ENCODE peak calls at places on chromosome 18, in six cellular contexts. L is central memory CD4-positive, alpha-beta T cell; E is GDM1; W is MM.1S; J is HS-5; M is stimulated activated naive CD8-positive, alpha-beta T cell treated with anti-CD3 and anti-CD28 coated beads, Interleukin-15, amount 100 ng/mL, for 72 hours. V is an unnamed sample.

GRCh38 chr18:69948919-69949537 is 1.4 kb upstream of the CD226 start:
- DNase-seq in L (no peak), E (no peak), W (peak), J (no peak), M (no peak), V (peak)

GRCh38 chr18:8801263-8801901 is 96.0 kb downstream of the MTCL1 start:
- DNase-seq in L (no peak), E (no peak), W (no peak), J (peak), M (no peak), V (no peak)

GRCh38 chr18:13443546-13443945 is 225.0 kb downstream of the LDLRAD4 start:
- DNase-seq in L (no peak), E (no peak), W (no peak), J (no peak), M (no peak), V (no peak)

GRCh38 chr18:51275712-51276473 is 78.4 kb upstream of the MEX3C start:
- DNase-seq in L (no peak), E (no peak), W (peak), J (no peak), M (no peak), V (no peak)

GRCh38 chr18:76977108-76977621 is 154.8 kb downstream of the ZNF236 start:
- DNase-seq in L (no peak), E (no peak), W (no peak), J (no peak), M (no peak), V (no peak)

GRCh38 chr18:9849407-9849961 is 36.3 kb upstream of the TXNDC2 start:
- DNase-seq in L (no peak), E (peak), W (no peak), J (no peak), M (no peak), V (no peak)

GRCh38 chr18:43279015-43279758 is 1.9 kb upstream of the SYT4 start:
- DNase-seq in L (no peak), E (no peak), W (no peak), J (no peak), M (no peak), V (no peak)

GRCh38 chr18:40371673-40372072 is 1583.4 kb upstream of the PIK3C3 start:
- DNase-seq in L (no peak), E (no peak), W (no peak), J (peak), M (no peak), V (no peak)

GRCh38 chr18:38750786-38751185 is 1185.2 kb upstream of the CELF4 start:
- DNase-seq in L (no peak), E (no peak), W (no peak), J (no peak), M (no peak), V (no peak)

GRCh38 chr18:45930953-45931352 is 36.2 kb downstream of the EPG5 start:
- DNase-seq in L (no peak), E (no peak), W (no peak), J (no peak), M (no peak), V (no peak)

GRCh38 chr18:63148449-63149199 is 170.9 kb downstream of the BCL2 start:
- DNase-seq in L (no peak), E (no peak), W (no peak), J (no peak), M (no peak), V (no peak)

GRCh38 chr18:74250131-74250530 is 41.6 kb downstream of the CYB5A start:
- DNase-seq in L (no peak), E (no peak), W (no peak), J (no peak), M (no peak), V (no peak)

GRCh38 chr18:3983351-3983969 is 471.6 kb downstream of the DLGAP1 start:
- DNase-seq in L (no peak), E (no peak), W (no peak), J (peak), M (no peak), V (no peak)

GRCh38 chr18:33034941-33035340 is 262.1 kb upstream of the KLHL14 start:
- DNase-seq in L (no peak), E (no peak), W (no peak), J (peak), M (no peak), V (no peak)

GRCh38 chr18:49626842-49627360 is 65.0 kb downstream of the LIPG start:
- DNase-seq in L (no peak), E (no peak), W (no peak), J (no peak), M (no peak), V (no peak)

GRCh38 chr18:58533771-58534170 is 95.1 kb downstream of the ALPK2 start:
- DNase-seq in L (no peak), E (no peak), W (no peak), J (no peak), M (no peak), V (no peak)

GRCh38 chr18:57077786-57078552 is 68.9 kb upstream of the BOD1L2 start:
- DNase-seq in L (no peak), E (peak), W (no peak), J (no peak), M (peak), V (peak)

GRCh38 chr18:77905449-77906055 is 655.9 kb downstream of the GALR1 start:
- DNase-seq in L (peak), E (no peak), W (no peak), J (no peak), M (no peak), V (no peak)

GRCh38 chr18:22066083-22066485 is 103.3 kb upstream of the GATA6 start:
- DNase-seq in L (no peak), E (no peak), W (no peak), J (no peak), M (no peak), V (no peak)

GRCh38 chr18:213977-214376 is 53.9 kb downstream of the THOC1 start:
- DNase-seq in L (no peak), E (no peak), W (no peak), J (no peak), M (no peak), V (no peak)

GRCh38 chr18:23504720-23505119 is 1.4 kb downstream of the RMC1 start:
- DNase-seq in L (peak), E (no peak), W (peak), J (no peak), M (no peak), V (no peak)

GRCh38 chr18:7177131-7177744 is 53.7 kb upstream of the LRRC30 start:
- DNase-seq in L (no peak), E (no peak), W (peak), J (peak), M (no peak), V (peak)

GRCh38 chr18:59085797-59086196 is 53.9 kb upstream of the SEC11C start:
- DNase-seq in L (no peak), E (no peak), W (no peak), J (peak), M (no peak), V (no peak)

GRCh38 chr18:55351980-55352714 is 235.8 kb downstream of the TCF4 start:
- DNase-seq in L (no peak), E (no peak), W (no peak), J (no peak), M (no peak), V (no peak)

GRCh38 chr18:77223221-77223639 is 26.4 kb upstream of the GALR1 start:
- DNase-seq in L (no peak), E (no peak), W (no peak), J (no peak), M (no peak), V (no peak)

GRCh38 chr18:56556907-56557306 is 81.5 kb downstream of the TXNL1 start:
- DNase-seq in L (no peak), E (no peak), W (no peak), J (no peak), M (no peak), V (no peak)

GRCh38 chr18:28078298-28078697 is 98.6 kb downstream of the CDH2 start:
- DNase-seq in L (no peak), E (no peak), W (no peak), J (no peak), M (no peak), V (no peak)

GRCh38 chr18:23812566-23813440 is 123.5 kb downstream of the LAMA3 start:
- DNase-seq in L (peak), E (no peak), W (peak), J (peak), M (no peak), V (no peak)

GRCh38 chr18:79850731-79851130 is 53.0 kb downstream of the KCNG2 start:
- DNase-seq in L (no peak), E (no peak), W (no peak), J (no peak), M (no peak), V (no peak)

GRCh38 chr18:67730884-67731283 is 214.4 kb upstream of the DSEL start:
- DNase-seq in L (no peak), E (no peak), W (no peak), J (peak), M (no peak), V (no peak)

GRCh38 chr18:63440219-63440618 is 17.9 kb upstream of the VPS4B start:
- DNase-seq in L (no peak), E (no peak), W (no peak), J (no peak), M (no peak), V (no peak)

GRCh38 chr18:48351216-48352050 is 57.8 kb downstream of the ZBTB7C start:
- DNase-seq in L (no peak), E (no peak), W (no peak), J (no peak), M (no peak), V (no peak)

GRCh38 chr18:9771261-9771976 is 63.3 kb downstream of the RAB31 start:
- DNase-seq in L (peak), E (no peak), W (no peak), J (no peak), M (peak), V (peak)

GRCh38 chr18:56890632-56891031 is 239.5 kb downstream of the WDR7 start:
- DNase-seq in L (no peak), E (no peak), W (no peak), J (peak), M (no peak), V (no peak)

GRCh38 chr18:63427566-63427965 is 5.3 kb upstream of the VPS4B start:
- DNase-seq in L (no peak), E (no peak), W (no peak), J (no peak), M (no peak), V (no peak)

GRCh38 chr18:10365901-10366300 is 88.5 kb upstream of the APCDD1 start:
- DNase-seq in L (no peak), E (no peak), W (no peak), J (no peak), M (no peak), V (no peak)

V was measured in GM12891.